ENCODE peak calls at places on chromosomes 7 and 10, in ten cellular contexts. One of them, this sample, is unnamed.

GRCh38 chr10:123622381-123622780 is 43.8 kb upstream of the GPR26 start:
- DNase-seq in activated CD8-positive, alpha-beta T cell treated with anti-CD3 and anti-CD28 coated beads for 36 hours: no peak
- DNase-seq in stimulated activated CD8-positive, alpha-beta memory T cell treated with anti-CD3 and anti-CD28 coated beads, Interleukin-7, amount 100 ng/mL, for 4 hours: no peak
- DNase-seq in Calu3: no peak
- DNase-seq in mesenchymal stem cell: no peak
- DNase-seq in foreskin fibroblast: peak; percentile 14
- DNase-seq in stimulated activated CD4-positive, alpha-beta T cell treated with anti-CD3 and anti-CD28 coated beads, Interleukin-2, amount 100 ng/mL, for 48 hours: no peak
- DNase-seq in B cell: no peak
- DNase-seq in chondrocyte: no peak
- DNase-seq in GM13977: no peak
- DNase-seq in this sample: no peak

GRCh38 chr7:77954773-77955562 is 156.4 kb downstream of the PHTF2 start:
- DNase-seq in activated CD8-positive, alpha-beta T cell treated with anti-CD3 and anti-CD28 coated beads for 36 hours: no peak
- DNase-seq in stimulated activated CD8-positive, alpha-beta memory T cell treated with anti-CD3 and anti-CD28 coated beads, Interleukin-7, amount 100 ng/mL, for 4 hours: no peak
- DNase-seq in Calu3: no peak
- DNase-seq in mesenchymal stem cell: peak; percentile 48
- DNase-seq in foreskin fibroblast: no peak
- DNase-seq in stimulated activated CD4-positive, alpha-beta T cell treated with anti-CD3 and anti-CD28 coated beads, Interleukin-2, amount 100 ng/mL, for 48 hours: no peak
- DNase-seq in B cell: no peak
- DNase-seq in chondrocyte: no peak
- DNase-seq in GM13977: no peak
- DNase-seq in this sample: no peak

GRCh38 chr10:70169661-70170364 is 501 bp downstream of the SAR1A start:
- DNase-seq in activated CD8-positive, alpha-beta T cell treated with anti-CD3 and anti-CD28 coated beads for 36 hours: peak; percentile 45
- DNase-seq in stimulated activated CD8-positive, alpha-beta memory T cell treated with anti-CD3 and anti-CD28 coated beads, Interleukin-7, amount 100 ng/mL, for 4 hours: no peak
- DNase-seq in Calu3: no peak
- DNase-seq in mesenchymal stem cell: peak; percentile 45
- DNase-seq in foreskin fibroblast: no peak
- DNase-seq in stimulated activated CD4-positive, alpha-beta T cell treated with anti-CD3 and anti-CD28 coated beads, Interleukin-2, amount 100 ng/mL, for 48 hours: peak; percentile 14
- DNase-seq in B cell: no peak
- DNase-seq in chondrocyte: no peak
- DNase-seq in GM13977: no peak
- DNase-seq in this sample: no peak

GRCh38 chr7:108484137-108484536 is 27.9 kb upstream of the NRCAM start:
- DNase-seq in activated CD8-positive, alpha-beta T cell treated with anti-CD3 and anti-CD28 coated beads for 36 hours: no peak
- DNase-seq in stimulated activated CD8-positive, alpha-beta memory T cell treated with anti-CD3 and anti-CD28 coated beads, Interleukin-7, amount 100 ng/mL, for 4 hours: no peak
- DNase-seq in Calu3: no peak
- DNase-seq in mesenchymal stem cell: no peak
- DNase-seq in foreskin fibroblast: no peak
- DNase-seq in stimulated activated CD4-positive, alpha-beta T cell treated with anti-CD3 and anti-CD28 coated beads, Interleukin-2, amount 100 ng/mL, for 48 hours: no peak
- DNase-seq in B cell: no peak
- DNase-seq in chondrocyte: no peak
- DNase-seq in GM13977: no peak
- DNase-seq in this sample: no peak

GRCh38 chr10:35821339-35821911 is 179.3 kb upstream of the FZD8 start:
- DNase-seq in activated CD8-positive, alpha-beta T cell treated with anti-CD3 and anti-CD28 coated beads for 36 hours: no peak
- DNase-seq in stimulated activated CD8-positive, alpha-beta memory T cell treated with anti-CD3 and anti-CD28 coated beads, Interleukin-7, amount 100 ng/mL, for 4 hours: no peak
- DNase-seq in Calu3: no peak
- DNase-seq in mesenchymal stem cell: peak; percentile 8
- DNase-seq in foreskin fibroblast: no peak
- DNase-seq in stimulated activated CD4-positive, alpha-beta T cell treated with anti-CD3 and anti-CD28 coated beads, Interleukin-2, amount 100 ng/mL, for 48 hours: no peak
- DNase-seq in B cell: no peak
- DNase-seq in chondrocyte: no peak
- DNase-seq in GM13977: peak; percentile 19
- DNase-seq in this sample: no peak

GRCh38 chr7:50822716-50823115 is 40.0 kb upstream of the GRB10 start:
- DNase-seq in activated CD8-positive, alpha-beta T cell treated with anti-CD3 and anti-CD28 coated beads for 36 hours: no peak
- DNase-seq in stimulated activated CD8-positive, alpha-beta memory T cell treated with anti-CD3 and anti-CD28 coated beads, Interleukin-7, amount 100 ng/mL, for 4 hours: no peak
- DNase-seq in Calu3: no peak
- DNase-seq in mesenchymal stem cell: no peak
- DNase-seq in foreskin fibroblast: peak; percentile 52
- DNase-seq in stimulated activated CD4-positive, alpha-beta T cell treated with anti-CD3 and anti-CD28 coated beads, Interleukin-2, amount 100 ng/mL, for 48 hours: no peak
- DNase-seq in B cell: no peak
- DNase-seq in chondrocyte: no peak
- DNase-seq in GM13977: no peak
- DNase-seq in this sample: peak; percentile 69

GRCh38 chr10:77513783-77514331 is 123.8 kb downstream of the KCNMA1 start:
- DNase-seq in activated CD8-positive, alpha-beta T cell treated with anti-CD3 and anti-CD28 coated beads for 36 hours: no peak
- DNase-seq in stimulated activated CD8-positive, alpha-beta memory T cell treated with anti-CD3 and anti-CD28 coated beads, Interleukin-7, amount 100 ng/mL, for 4 hours: no peak
- DNase-seq in Calu3: peak; percentile 91
- DNase-seq in mesenchymal stem cell: peak; percentile 92
- DNase-seq in foreskin fibroblast: peak; percentile 91
- DNase-seq in stimulated activated CD4-positive, alpha-beta T cell treated with anti-CD3 and anti-CD28 coated beads, Interleukin-2, amount 100 ng/mL, for 48 hours: no peak
- DNase-seq in B cell: no peak
- DNase-seq in chondrocyte: no peak
- DNase-seq in GM13977: no peak
- DNase-seq in this sample: no peak

GRCh38 chr7:729154-730000 is 2.3 kb upstream of the PRKAR1B start:
- DNase-seq in activated CD8-positive, alpha-beta T cell treated with anti-CD3 and anti-CD28 coated beads for 36 hours: no peak
- DNase-seq in stimulated activated CD8-positive, alpha-beta memory T cell treated with anti-CD3 and anti-CD28 coated beads, Interleukin-7, amount 100 ng/mL, for 4 hours: no peak
- DNase-seq in Calu3: no peak
- DNase-seq in mesenchymal stem cell: no peak
- DNase-seq in foreskin fibroblast: no peak
- DNase-seq in stimulated activated CD4-positive, alpha-beta T cell treated with anti-CD3 and anti-CD28 coated beads, Interleukin-2, amount 100 ng/mL, for 48 hours: no peak
- DNase-seq in B cell: no peak
- DNase-seq in chondrocyte: peak; percentile 69
- DNase-seq in GM13977: no peak
- DNase-seq in this sample: no peak

GRCh38 chr10:101136708-101137121 is 5.6 kb downstream of the TLX1 start:
- DNase-seq in activated CD8-positive, alpha-beta T cell treated with anti-CD3 and anti-CD28 coated beads for 36 hours: no peak
- DNase-seq in stimulated activated CD8-positive, alpha-beta memory T cell treated with anti-CD3 and anti-CD28 coated beads, Interleukin-7, amount 100 ng/mL, for 4 hours: no peak
- DNase-seq in Calu3: no peak
- DNase-seq in mesenchymal stem cell: no peak
- DNase-seq in foreskin fibroblast: no peak
- DNase-seq in stimulated activated CD4-positive, alpha-beta T cell treated with anti-CD3 and anti-CD28 coated beads, Interleukin-2, amount 100 ng/mL, for 48 hours: no peak
- DNase-seq in B cell: no peak
- DNase-seq in chondrocyte: no peak
- DNase-seq in GM13977: no peak
- DNase-seq in this sample: no peak

GRCh38 chr7:81698965-81699364 is 70.9 kb downstream of the HGF start:
- DNase-seq in activated CD8-positive, alpha-beta T cell treated with anti-CD3 and anti-CD28 coated beads for 36 hours: no peak
- DNase-seq in stimulated activated CD8-positive, alpha-beta memory T cell treated with anti-CD3 and anti-CD28 coated beads, Interleukin-7, amount 100 ng/mL, for 4 hours: no peak
- DNase-seq in Calu3: no peak
- DNase-seq in mesenchymal stem cell: no peak
- DNase-seq in foreskin fibroblast: no peak
- DNase-seq in stimulated activated CD4-positive, alpha-beta T cell treated with anti-CD3 and anti-CD28 coated beads, Interleukin-2, amount 100 ng/mL, for 48 hours: no peak
- DNase-seq in B cell: no peak
- DNase-seq in chondrocyte: no peak
- DNase-seq in GM13977: no peak
- DNase-seq in this sample: no peak

GRCh38 chr10:43983405-43983804 is 334.7 kb upstream of the ZNF32 start:
- DNase-seq in activated CD8-positive, alpha-beta T cell treated with anti-CD3 and anti-CD28 coated beads for 36 hours: no peak
- DNase-seq in stimulated activated CD8-positive, alpha-beta memory T cell treated with anti-CD3 and anti-CD28 coated beads, Interleukin-7, amount 100 ng/mL, for 4 hours: no peak
- DNase-seq in Calu3: no peak
- DNase-seq in mesenchymal stem cell: no peak
- DNase-seq in foreskin fibroblast: no peak
- DNase-seq in stimulated activated CD4-positive, alpha-beta T cell treated with anti-CD3 and anti-CD28 coated beads, Interleukin-2, amount 100 ng/mL, for 48 hours: no peak
- DNase-seq in B cell: no peak
- DNase-seq in chondrocyte: no peak
- DNase-seq in GM13977: no peak
- DNase-seq in this sample: no peak

GRCh38 chr10:79209831-79210230 is 137.4 kb upstream of the PPIF start:
- DNase-seq in activated CD8-positive, alpha-beta T cell treated with anti-CD3 and anti-CD28 coated beads for 36 hours: no peak
- DNase-seq in stimulated activated CD8-positive, alpha-beta memory T cell treated with anti-CD3 and anti-CD28 coated beads, Interleukin-7, amount 100 ng/mL, for 4 hours: no peak
- DNase-seq in Calu3: no peak
- DNase-seq in mesenchymal stem cell: no peak
- DNase-seq in foreskin fibroblast: no peak
- DNase-seq in stimulated activated CD4-positive, alpha-beta T cell treated with anti-CD3 and anti-CD28 coated beads, Interleukin-2, amount 100 ng/mL, for 48 hours: no peak
- DNase-seq in B cell: no peak
- DNase-seq in chondrocyte: peak; percentile 83
- DNase-seq in GM13977: no peak
- DNase-seq in this sample: no peak

GRCh38 chr7:74040791-74041520 is 13.0 kb downstream of the ELN start:
- DNase-seq in activated CD8-positive, alpha-beta T cell treated with anti-CD3 and anti-CD28 coated beads for 36 hours: no peak
- DNase-seq in stimulated activated CD8-positive, alpha-beta memory T cell treated with anti-CD3 and anti-CD28 coated beads, Interleukin-7, amount 100 ng/mL, for 4 hours: no peak
- DNase-seq in Calu3: no peak
- DNase-seq in mesenchymal stem cell: no peak
- DNase-seq in foreskin fibroblast: no peak
- DNase-seq in stimulated activated CD4-positive, alpha-beta T cell treated with anti-CD3 and anti-CD28 coated beads, Interleukin-2, amount 100 ng/mL, for 48 hours: no peak
- DNase-seq in B cell: no peak
- DNase-seq in chondrocyte: no peak
- DNase-seq in GM13977: no peak
- DNase-seq in this sample: no peak

GRCh38 chr7:101936223-101936611 is 118.8 kb downstream of the CUX1 start:
- DNase-seq in activated CD8-positive, alpha-beta T cell treated with anti-CD3 and anti-CD28 coated beads for 36 hours: no peak
- DNase-seq in stimulated activated CD8-positive, alpha-beta memory T cell treated with anti-CD3 and anti-CD28 coated beads, Interleukin-7, amount 100 ng/mL, for 4 hours: no peak
- DNase-seq in Calu3: no peak
- DNase-seq in mesenchymal stem cell: no peak
- DNase-seq in foreskin fibroblast: no peak
- DNase-seq in stimulated activated CD4-positive, alpha-beta T cell treated with anti-CD3 and anti-CD28 coated beads, Interleukin-2, amount 100 ng/mL, for 48 hours: no peak
- DNase-seq in B cell: no peak
- DNase-seq in chondrocyte: no peak
- DNase-seq in GM13977: no peak
- DNase-seq in this sample: no peak

GRCh38 chr10:35504132-35504531 is 101.0 kb upstream of the GJD4 start:
- DNase-seq in activated CD8-positive, alpha-beta T cell treated with anti-CD3 and anti-CD28 coated beads for 36 hours: no peak
- DNase-seq in stimulated activated CD8-positive, alpha-beta memory T cell treated with anti-CD3 and anti-CD28 coated beads, Interleukin-7, amount 100 ng/mL, for 4 hours: no peak
- DNase-seq in Calu3: no peak
- DNase-seq in mesenchymal stem cell: no peak
- DNase-seq in foreskin fibroblast: no peak
- DNase-seq in stimulated activated CD4-positive, alpha-beta T cell treated with anti-CD3 and anti-CD28 coated beads, Interleukin-2, amount 100 ng/mL, for 48 hours: no peak
- DNase-seq in B cell: no peak
- DNase-seq in chondrocyte: no peak
- DNase-seq in GM13977: no peak
- DNase-seq in this sample: no peak

GRCh38 chr10:68876246-68876918 is 24.7 kb upstream of the DDX50 start:
- DNase-seq in activated CD8-positive, alpha-beta T cell treated with anti-CD3 and anti-CD28 coated beads for 36 hours: no peak
- DNase-seq in stimulated activated CD8-positive, alpha-beta memory T cell treated with anti-CD3 and anti-CD28 coated beads, Interleukin-7, amount 100 ng/mL, for 4 hours: no peak
- DNase-seq in Calu3: no peak
- DNase-seq in mesenchymal stem cell: peak; percentile 78
- DNase-seq in foreskin fibroblast: no peak
- DNase-seq in stimulated activated CD4-positive, alpha-beta T cell treated with anti-CD3 and anti-CD28 coated beads, Interleukin-2, amount 100 ng/mL, for 48 hours: no peak
- DNase-seq in B cell: no peak
- DNase-seq in chondrocyte: no peak
- DNase-seq in GM13977: no peak
- DNase-seq in this sample: no peak

GRCh38 chr7:106050002-106050742 is 61.9 kb downstream of the SYPL1 start:
- DNase-seq in activated CD8-positive, alpha-beta T cell treated with anti-CD3 and anti-CD28 coated beads for 36 hours: no peak
- DNase-seq in stimulated activated CD8-positive, alpha-beta memory T cell treated with anti-CD3 and anti-CD28 coated beads, Interleukin-7, amount 100 ng/mL, for 4 hours: no peak
- DNase-seq in Calu3: no peak
- DNase-seq in mesenchymal stem cell: peak; percentile 83
- DNase-seq in foreskin fibroblast: peak; percentile 59
- DNase-seq in stimulated activated CD4-positive, alpha-beta T cell treated with anti-CD3 and anti-CD28 coated beads, Interleukin-2, amount 100 ng/mL, for 48 hours: no peak
- DNase-seq in B cell: no peak
- DNase-seq in chondrocyte: no peak
- DNase-seq in GM13977: no peak
- DNase-seq in this sample: no peak

GRCh38 chr7:151247611-151248176 is 800 bp downstream of the SMARCD3 start:
- DNase-seq in activated CD8-positive, alpha-beta T cell treated with anti-CD3 and anti-CD28 coated beads for 36 hours: no peak
- DNase-seq in stimulated activated CD8-positive, alpha-beta memory T cell treated with anti-CD3 and anti-CD28 coated beads, Interleukin-7, amount 100 ng/mL, for 4 hours: no peak
- DNase-seq in Calu3: no peak
- DNase-seq in mesenchymal stem cell: peak; percentile 57
- DNase-seq in foreskin fibroblast: no peak
- DNase-seq in stimulated activated CD4-positive, alpha-beta T cell treated with anti-CD3 and anti-CD28 coated beads, Interleukin-2, amount 100 ng/mL, for 48 hours: no peak
- DNase-seq in B cell: peak; percentile 32
- DNase-seq in chondrocyte: no peak
- DNase-seq in GM13977: no peak
- DNase-seq in this sample: no peak

GRCh38 chr10:58758311-58758710 is 245.6 kb downstream of the BICC1 start:
- DNase-seq in activated CD8-positive, alpha-beta T cell treated with anti-CD3 and anti-CD28 coated beads for 36 hours: no peak
- DNase-seq in stimulated activated CD8-positive, alpha-beta memory T cell treated with anti-CD3 and anti-CD28 coated beads, Interleukin-7, amount 100 ng/mL, for 4 hours: no peak
- DNase-seq in Calu3: no peak
- DNase-seq in mesenchymal stem cell: no peak
- DNase-seq in foreskin fibroblast: no peak
- DNase-seq in stimulated activated CD4-positive, alpha-beta T cell treated with anti-CD3 and anti-CD28 coated beads, Interleukin-2, amount 100 ng/mL, for 48 hours: no peak
- DNase-seq in B cell: no peak
- DNase-seq in chondrocyte: no peak
- DNase-seq in GM13977: no peak
- DNase-seq in this sample: no peak

GRCh38 chr7:12581897-12582296 is 11.4 kb downstream of the SCIN start:
- DNase-seq in activated CD8-positive, alpha-beta T cell treated with anti-CD3 and anti-CD28 coated beads for 36 hours: no peak
- DNase-seq in stimulated activated CD8-positive, alpha-beta memory T cell treated with anti-CD3 and anti-CD28 coated beads, Interleukin-7, amount 100 ng/mL, for 4 hours: no peak
- DNase-seq in Calu3: no peak
- DNase-seq in mesenchymal stem cell: no peak
- DNase-seq in foreskin fibroblast: peak; percentile 20
- DNase-seq in stimulated activated CD4-positive, alpha-beta T cell treated with anti-CD3 and anti-CD28 coated beads, Interleukin-2, amount 100 ng/mL, for 48 hours: no peak
- DNase-seq in B cell: no peak
- DNase-seq in chondrocyte: no peak
- DNase-seq in GM13977: no peak
- DNase-seq in this sample: peak; percentile 70

GRCh38 chr10:50788951-50789904 is 49.5 kb downstream of the ASAH2B start:
- DNase-seq in activated CD8-positive, alpha-beta T cell treated with anti-CD3 and anti-CD28 coated beads for 36 hours: no peak
- DNase-seq in stimulated activated CD8-positive, alpha-beta memory T cell treated with anti-CD3 and anti-CD28 coated beads, Interleukin-7, amount 100 ng/mL, for 4 hours: no peak
- DNase-seq in Calu3: peak; percentile 11
- DNase-seq in mesenchymal stem cell: peak; percentile 39
- DNase-seq in foreskin fibroblast: peak; percentile 14
- DNase-seq in stimulated activated CD4-positive, alpha-beta T cell treated with anti-CD3 and anti-CD28 coated beads, Interleukin-2, amount 100 ng/mL, for 48 hours: no peak
- DNase-seq in B cell: no peak
- DNase-seq in chondrocyte: no peak
- DNase-seq in GM13977: peak; percentile 12
- DNase-seq in this sample: no peak

GRCh38 chr10:125084191-125085186 is 75.9 kb downstream of the CTBP2 start:
- DNase-seq in activated CD8-positive, alpha-beta T cell treated with anti-CD3 and anti-CD28 coated beads for 36 hours: no peak
- DNase-seq in stimulated activated CD8-positive, alpha-beta memory T cell treated with anti-CD3 and anti-CD28 coated beads, Interleukin-7, amount 100 ng/mL, for 4 hours: no peak
- DNase-seq in Calu3: peak; percentile 76
- DNase-seq in mesenchymal stem cell: peak; percentile 94
- DNase-seq in foreskin fibroblast: peak; percentile 92
- DNase-seq in stimulated activated CD4-positive, alpha-beta T cell treated with anti-CD3 and anti-CD28 coated beads, Interleukin-2, amount 100 ng/mL, for 48 hours: no peak
- DNase-seq in B cell: no peak
- DNase-seq in chondrocyte: no peak
- DNase-seq in GM13977: no peak
- DNase-seq in this sample: peak; percentile 90

GRCh38 chr10:101545898-101546297 is 42.2 kb downstream of the POLL start:
- DNase-seq in activated CD8-positive, alpha-beta T cell treated with anti-CD3 and anti-CD28 coated beads for 36 hours: no peak
- DNase-seq in stimulated activated CD8-positive, alpha-beta memory T cell treated with anti-CD3 and anti-CD28 coated beads, Interleukin-7, amount 100 ng/mL, for 4 hours: no peak
- DNase-seq in Calu3: no peak
- DNase-seq in mesenchymal stem cell: no peak
- DNase-seq in foreskin fibroblast: no peak
- DNase-seq in stimulated activated CD4-positive, alpha-beta T cell treated with anti-CD3 and anti-CD28 coated beads, Interleukin-2, amount 100 ng/mL, for 48 hours: no peak
- DNase-seq in B cell: no peak
- DNase-seq in chondrocyte: no peak
- DNase-seq in GM13977: no peak
- DNase-seq in this sample: no peak

GRCh38 chr7:2645274-2645868 is 13.6 kb downstream of the TTYH3 start:
- DNase-seq in activated CD8-positive, alpha-beta T cell treated with anti-CD3 and anti-CD28 coated beads for 36 hours: peak; percentile 84
- DNase-seq in stimulated activated CD8-positive, alpha-beta memory T cell treated with anti-CD3 and anti-CD28 coated beads, Interleukin-7, amount 100 ng/mL, for 4 hours: no peak
- DNase-seq in Calu3: no peak
- DNase-seq in mesenchymal stem cell: peak; percentile 80
- DNase-seq in foreskin fibroblast: no peak
- DNase-seq in stimulated activated CD4-positive, alpha-beta T cell treated with anti-CD3 and anti-CD28 coated beads, Interleukin-2, amount 100 ng/mL, for 48 hours: no peak
- DNase-seq in B cell: peak; percentile 55
- DNase-seq in chondrocyte: no peak
- DNase-seq in GM13977: peak; percentile 72
- DNase-seq in this sample: no peak

GRCh38 chr7:103821105-103821504 is 168.4 kb downstream of the RELN start:
- DNase-seq in activated CD8-positive, alpha-beta T cell treated with anti-CD3 and anti-CD28 coated beads for 36 hours: no peak
- DNase-seq in stimulated activated CD8-positive, alpha-beta memory T cell treated with anti-CD3 and anti-CD28 coated beads, Interleukin-7, amount 100 ng/mL, for 4 hours: no peak
- DNase-seq in Calu3: no peak
- DNase-seq in mesenchymal stem cell: no peak
- DNase-seq in foreskin fibroblast: no peak
- DNase-seq in stimulated activated CD4-positive, alpha-beta T cell treated with anti-CD3 and anti-CD28 coated beads, Interleukin-2, amount 100 ng/mL, for 48 hours: no peak
- DNase-seq in B cell: no peak
- DNase-seq in chondrocyte: no peak
- DNase-seq in GM13977: no peak
- DNase-seq in this sample: no peak

GRCh38 chr7:37923996-37924395 is 3.6 kb downstream of the EPDR1 start:
- DNase-seq in activated CD8-positive, alpha-beta T cell treated with anti-CD3 and anti-CD28 coated beads for 36 hours: no peak
- DNase-seq in stimulated activated CD8-positive, alpha-beta memory T cell treated with anti-CD3 and anti-CD28 coated beads, Interleukin-7, amount 100 ng/mL, for 4 hours: no peak
- DNase-seq in Calu3: no peak
- DNase-seq in mesenchymal stem cell: no peak
- DNase-seq in foreskin fibroblast: no peak
- DNase-seq in stimulated activated CD4-positive, alpha-beta T cell treated with anti-CD3 and anti-CD28 coated beads, Interleukin-2, amount 100 ng/mL, for 48 hours: no peak
- DNase-seq in B cell: no peak
- DNase-seq in chondrocyte: no peak
- DNase-seq in GM13977: no peak
- DNase-seq in this sample: no peak

GRCh38 chr10:124705817-124706461 is 38.2 kb downstream of the FAM53B start:
- DNase-seq in activated CD8-positive, alpha-beta T cell treated with anti-CD3 and anti-CD28 coated beads for 36 hours: no peak
- DNase-seq in stimulated activated CD8-positive, alpha-beta memory T cell treated with anti-CD3 and anti-CD28 coated beads, Interleukin-7, amount 100 ng/mL, for 4 hours: no peak
- DNase-seq in Calu3: no peak
- DNase-seq in mesenchymal stem cell: no peak
- DNase-seq in foreskin fibroblast: no peak
- DNase-seq in stimulated activated CD4-positive, alpha-beta T cell treated with anti-CD3 and anti-CD28 coated beads, Interleukin-2, amount 100 ng/mL, for 48 hours: no peak
- DNase-seq in B cell: no peak
- DNase-seq in chondrocyte: no peak
- DNase-seq in GM13977: no peak
- DNase-seq in this sample: no peak

GRCh38 chr7:155590215-155591023 is 44.1 kb upstream of the CNPY1 start:
- DNase-seq in activated CD8-positive, alpha-beta T cell treated with anti-CD3 and anti-CD28 coated beads for 36 hours: peak; percentile 22
- DNase-seq in stimulated activated CD8-positive, alpha-beta memory T cell treated with anti-CD3 and anti-CD28 coated beads, Interleukin-7, amount 100 ng/mL, for 4 hours: no peak
- DNase-seq in Calu3: no peak
- DNase-seq in mesenchymal stem cell: peak; percentile 25
- DNase-seq in foreskin fibroblast: no peak
- DNase-seq in stimulated activated CD4-positive, alpha-beta T cell treated with anti-CD3 and anti-CD28 coated beads, Interleukin-2, amount 100 ng/mL, for 48 hours: no peak
- DNase-seq in B cell: no peak
- DNase-seq in chondrocyte: peak; percentile 65
- DNase-seq in GM13977: no peak
- DNase-seq in this sample: no peak

This sample was measured in epithelial cell of proximal tubule.